ENCODE peak calls at places on chromosomes 11 and 22, in seven cellular contexts. One of them, this sample, is unnamed.
A peak's percentile ranks its signal among the peaks of the same experiment; 100 is the strongest.

GRCh38 chr11:17547051-17547577 is at the start of gene OTOG:
- DNase-seq in activated CD4-positive, alpha-beta T cell treated with anti-CD3 and anti-CD28 coated beads, Interleukin-2, amount 50 U/mL, for 48 hours: no peak
- DNase-seq in sciatic nerve: peak; percentile 43
- DNase-seq in DMS79 treated with DMSO at 0.1 percent for 48 hours: peak; percentile 87
- DNase-seq in psoas muscle: no peak
- DNase-seq in lower lobe of right lung: no peak
- DNase-seq in activated CD8-positive, alpha-beta memory T cell treated with anti-CD3 and anti-CD28 coated beads, Interleukin-2, amount 50 U/mL, for 48 hours: no peak
- DNase-seq in this sample: no peak

GRCh38 chr22:32820131-32820882 is 18.8 kb downstream of the TIMP3 start:
- DNase-seq in DMS79 treated with DMSO at 0.1 percent for 48 hours: no peak
- DNase-seq in activated CD4-positive, alpha-beta T cell treated with anti-CD3 and anti-CD28 coated beads, Interleukin-2, amount 50 U/mL, for 48 hours: no peak
- DNase-seq in psoas muscle: no peak
- DNase-seq in activated CD8-positive, alpha-beta memory T cell treated with anti-CD3 and anti-CD28 coated beads, Interleukin-2, amount 50 U/mL, for 48 hours: no peak
- DNase-seq in sciatic nerve: no peak
- DNase-seq in lower lobe of right lung: no peak
- DNase-seq in this sample: no peak

GRCh38 chr11:81967242-81967641 is 766.4 kb downstream of the FAM181B start:
- DNase-seq in sciatic nerve: no peak
- DNase-seq in activated CD4-positive, alpha-beta T cell treated with anti-CD3 and anti-CD28 coated beads, Interleukin-2, amount 50 U/mL, for 48 hours: no peak
- DNase-seq in DMS79 treated with DMSO at 0.1 percent for 48 hours: no peak
- DNase-seq in psoas muscle: no peak
- DNase-seq in lower lobe of right lung: no peak
- DNase-seq in activated CD8-positive, alpha-beta memory T cell treated with anti-CD3 and anti-CD28 coated beads, Interleukin-2, amount 50 U/mL, for 48 hours: no peak
- DNase-seq in this sample: no peak

GRCh38 chr11:61899146-61899841 is 7.9 kb upstream of the FADS3 start:
- DNase-seq in activated CD8-positive, alpha-beta memory T cell treated with anti-CD3 and anti-CD28 coated beads, Interleukin-2, amount 50 U/mL, for 48 hours: peak; percentile 100
- DNase-seq in DMS79 treated with DMSO at 0.1 percent for 48 hours: peak; percentile 49
- DNase-seq in sciatic nerve: peak; percentile 93
- DNase-seq in lower lobe of right lung: peak; percentile 91
- DNase-seq in activated CD4-positive, alpha-beta T cell treated with anti-CD3 and anti-CD28 coated beads, Interleukin-2, amount 50 U/mL, for 48 hours: peak; percentile 94
- DNase-seq in psoas muscle: peak; percentile 83
- DNase-seq in this sample: peak; percentile 84

GRCh38 chr22:21791635-21792625 is 56.3 kb upstream of the YPEL1 start:
- DNase-seq in activated CD4-positive, alpha-beta T cell treated with anti-CD3 and anti-CD28 coated beads, Interleukin-2, amount 50 U/mL, for 48 hours: peak; percentile 46
- DNase-seq in psoas muscle: no peak
- DNase-seq in lower lobe of right lung: no peak
- DNase-seq in activated CD8-positive, alpha-beta memory T cell treated with anti-CD3 and anti-CD28 coated beads, Interleukin-2, amount 50 U/mL, for 48 hours: peak; percentile 64
- DNase-seq in DMS79 treated with DMSO at 0.1 percent for 48 hours: no peak
- DNase-seq in sciatic nerve: no peak
- DNase-seq in this sample: no peak

GRCh38 chr11:12140186-12140938 is 30.0 kb downstream of the MICAL2 start:
- DNase-seq in activated CD8-positive, alpha-beta memory T cell treated with anti-CD3 and anti-CD28 coated beads, Interleukin-2, amount 50 U/mL, for 48 hours: no peak
- DNase-seq in sciatic nerve: no peak
- DNase-seq in activated CD4-positive, alpha-beta T cell treated with anti-CD3 and anti-CD28 coated beads, Interleukin-2, amount 50 U/mL, for 48 hours: no peak
- DNase-seq in psoas muscle: no peak
- DNase-seq in DMS79 treated with DMSO at 0.1 percent for 48 hours: no peak
- DNase-seq in lower lobe of right lung: no peak
- DNase-seq in this sample: no peak

GRCh38 chr11:12280838-12281565 is 96.4 kb upstream of the PARVA start:
- DNase-seq in lower lobe of right lung: no peak
- DNase-seq in sciatic nerve: no peak
- DNase-seq in DMS79 treated with DMSO at 0.1 percent for 48 hours: no peak
- DNase-seq in activated CD4-positive, alpha-beta T cell treated with anti-CD3 and anti-CD28 coated beads, Interleukin-2, amount 50 U/mL, for 48 hours: no peak
- DNase-seq in psoas muscle: no peak
- DNase-seq in activated CD8-positive, alpha-beta memory T cell treated with anti-CD3 and anti-CD28 coated beads, Interleukin-2, amount 50 U/mL, for 48 hours: peak; percentile 58
- DNase-seq in this sample: no peak

GRCh38 chr11:71240865-71241691 is 11.3 kb downstream of the SHANK2 start:
- DNase-seq in activated CD8-positive, alpha-beta memory T cell treated with anti-CD3 and anti-CD28 coated beads, Interleukin-2, amount 50 U/mL, for 48 hours: peak; percentile 12
- DNase-seq in psoas muscle: no peak
- DNase-seq in sciatic nerve: no peak
- DNase-seq in lower lobe of right lung: peak; percentile 76
- DNase-seq in DMS79 treated with DMSO at 0.1 percent for 48 hours: peak; percentile 12
- DNase-seq in activated CD4-positive, alpha-beta T cell treated with anti-CD3 and anti-CD28 coated beads, Interleukin-2, amount 50 U/mL, for 48 hours: no peak
- DNase-seq in this sample: no peak

GRCh38 chr22:36386351-36386899 is 1.3 kb downstream of the MYH9 start:
- DNase-seq in activated CD4-positive, alpha-beta T cell treated with anti-CD3 and anti-CD28 coated beads, Interleukin-2, amount 50 U/mL, for 48 hours: peak; percentile 67
- DNase-seq in lower lobe of right lung: peak; percentile 66
- DNase-seq in DMS79 treated with DMSO at 0.1 percent for 48 hours: peak; percentile 36
- DNase-seq in sciatic nerve: no peak
- DNase-seq in activated CD8-positive, alpha-beta memory T cell treated with anti-CD3 and anti-CD28 coated beads, Interleukin-2, amount 50 U/mL, for 48 hours: no peak
- DNase-seq in psoas muscle: peak; percentile 40
- DNase-seq in this sample: peak; percentile 42

This sample was measured in heart right ventricle.